ENCODE peak calls at places on chromosomes 3 and 15, in seven cellular contexts. U, D, J, Y, T, A and P are unnamed samples. For H3K4me1, the result is how much of the 10 kb centered on the place peaks cover.

GRCh38 chr3:119434703-119435102 is 28.7 kb downstream of the TMEM39A start:
- DNase-seq in U (no peak), D (no peak), J (no peak), Y (no peak), T (no peak), A (no peak), P (no peak)

GRCh38 chr15:28930476-28931291 is 44.9 kb downstream of the APBA2 start:
- DNase-seq in U (no peak), D (no peak), J (no peak), Y (no peak), T (no peak), A (no peak), P (no peak)

GRCh38 chr15:41568350-41569017 is 9.5 kb downstream of the TYRO3 start:
- DNase-seq in U (no peak), D (peak), J (no peak), Y (peak), T (no peak), A (peak), P (no peak)

GRCh38 chr3:176208915-176209314 is 988.4 kb downstream of the TBL1XR1 start:
- DNase-seq in U (no peak), D (no peak), J (peak), Y (no peak), T (no peak), A (no peak), P (no peak)

GRCh38 chr15:50758712-50759205 is 6.7 kb downstream of the SPPL2A start:
- DNase-seq in U (peak), D (no peak), J (no peak), Y (peak), T (no peak), A (no peak), P (no peak)

GRCh38 chr15:33119263-33119662 is 75.3 kb downstream of the FMN1 start:
- DNase-seq in U (no peak), D (no peak), J (peak), Y (no peak), T (no peak), A (no peak), P (no peak)

GRCh38 chr15:50241684-50242450 is 23.7 kb downstream of the HDC start:
- DNase-seq in U (peak), D (no peak), J (peak), Y (peak), T (no peak), A (no peak), P (peak)

GRCh38 chr15:64690578-64691296 is 84.7 kb downstream of the RBPMS2 start:
- DNase-seq in U (no peak), D (peak), J (no peak), Y (no peak), T (no peak), A (no peak), P (no peak)

GRCh38 chr3:15983232-15983631 is 185.5 kb upstream of the ANKRD28 start:
- DNase-seq in U (peak), D (no peak), J (peak), Y (peak), T (no peak), A (no peak), P (no peak)

GRCh38 chr3:98980915-98981596 is 79.6 kb upstream of the DCBLD2 start:
- DNase-seq in U (peak), D (no peak), J (peak), Y (peak), T (no peak), A (no peak), P (peak)

GRCh38 chr3:31356941-31357340 is 175.8 kb upstream of the STT3B start:
- DNase-seq in U (peak), D (no peak), J (peak), Y (peak), T (no peak), A (no peak), P (peak)

GRCh38 chr3:11807651-11808050 is 39.0 kb downstream of the TAMM41 start:
- DNase-seq in U (no peak), D (no peak), J (no peak), Y (peak), T (no peak), A (no peak), P (no peak)

GRCh38 chr3:124837730-124838186 is 49.4 kb downstream of the ITGB5 start:
- DNase-seq in U (peak), D (no peak), J (peak), Y (peak), T (peak), A (peak), P (no peak)

GRCh38 chr3:122060044-122060694 is 5.0 kb downstream of the CD86 start:
- DNase-seq in U (no peak), D (no peak), J (no peak), Y (no peak), T (no peak), A (no peak), P (no peak)

GRCh38 chr3:71718069-71718468 is 7.1 kb downstream of the EIF4E3 start:
- DNase-seq in U (no peak), D (no peak), J (no peak), Y (no peak), T (no peak), A (no peak), P (no peak)

GRCh38 chr15:60462027-60462426 is 16.9 kb downstream of the ICE2 start:
- DNase-seq in U (no peak), D (no peak), J (no peak), Y (peak), T (no peak), A (no peak), P (no peak)

GRCh38 chr3:22377421-22377820 is 626.4 kb upstream of the ZNF385D start:
- DNase-seq in U (peak), D (no peak), J (peak), Y (no peak), T (no peak), A (no peak), P (peak)

GRCh38 chr15:36109943-36110658 is 469.3 kb upstream of the CDIN1 start:
- DNase-seq in U (peak), D (no peak), J (peak), Y (peak), T (no peak), A (peak), P (no peak)

GRCh38 chr3:43966126-43966525 is 275.4 kb downstream of the ABHD5 start:
- DNase-seq in U (no peak), D (no peak), J (no peak), Y (no peak), T (no peak), A (no peak), P (no peak)

DNA sequence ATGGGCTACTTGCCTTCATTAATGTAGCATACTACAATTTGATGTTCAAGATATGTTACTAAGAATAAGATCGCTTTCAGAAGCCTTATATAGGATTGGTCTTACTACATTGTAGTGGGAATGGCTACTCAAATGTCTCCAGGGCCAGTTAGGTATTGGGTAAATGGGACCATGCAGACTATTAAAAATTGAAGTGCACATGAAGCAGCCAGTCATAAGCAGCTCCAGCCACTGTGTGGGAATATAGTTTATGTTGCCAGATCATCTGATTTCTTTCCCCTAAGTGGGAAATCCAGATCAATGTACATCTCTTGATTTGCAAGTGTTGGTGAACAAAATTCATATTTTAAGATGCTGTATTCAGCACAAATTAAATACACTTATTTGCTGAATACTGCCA is 5.1 kb downstream of the CTNNB1 start:
- DNase-seq in U (no peak), D (no peak), J (no peak), Y (no peak), T (no peak), A (no peak), P (no peak)
- H3K4me1 ChIP-seq in U (under half), D (under half), J (under half), Y (under half), T (under half), A (under half), P (under half)

GRCh38 chr3:180040966-180041365 is 4.2 kb upstream of the PEX5L start:
- DNase-seq in U (peak), D (no peak), J (peak), Y (no peak), T (no peak), A (no peak), P (no peak)

GRCh38 chr3:180036092-180036677 is 552 bp downstream of the PEX5L start:
- DNase-seq in U (no peak), D (no peak), J (no peak), Y (no peak), T (no peak), A (no peak), P (no peak)

DNA sequence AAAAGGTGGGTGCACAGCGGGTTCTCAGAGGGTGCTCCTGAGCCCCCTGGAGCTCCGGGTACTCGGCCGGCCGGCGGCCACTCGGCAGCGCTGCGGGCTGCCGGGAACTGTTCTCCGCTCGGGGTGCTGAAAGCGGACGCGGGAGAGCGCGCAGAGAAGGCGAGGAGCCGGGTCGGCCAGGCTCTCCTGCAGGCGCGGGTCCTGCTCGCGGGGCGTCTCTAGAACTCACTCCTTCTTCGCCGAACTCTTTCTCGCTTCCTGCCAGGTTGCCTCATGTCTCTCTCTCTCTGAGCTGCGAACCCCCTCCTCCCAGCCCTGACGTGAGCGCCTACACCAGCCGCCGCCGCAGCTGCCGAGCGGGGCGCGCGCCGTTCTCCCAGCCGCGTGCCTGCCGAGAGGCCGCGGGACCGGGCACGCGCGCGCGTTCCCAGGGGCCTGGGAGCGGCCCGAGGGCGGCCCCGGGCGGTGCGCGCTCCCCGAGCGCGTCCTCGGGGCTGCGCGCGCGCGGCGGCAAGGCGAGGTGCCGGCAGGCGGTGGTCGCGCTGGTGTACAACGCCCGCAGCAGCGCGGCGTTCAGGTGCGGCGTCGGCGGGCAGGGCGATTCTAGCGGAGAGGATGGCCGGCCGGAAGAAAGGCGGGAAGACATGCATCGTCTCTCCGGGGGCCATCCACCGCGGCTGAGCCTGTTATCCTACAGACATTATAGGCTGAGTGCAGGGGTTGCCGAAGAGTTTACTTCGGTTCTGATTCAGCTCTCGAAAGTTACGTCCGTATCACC is at the start of gene PEX5L:
- DNase-seq in U (peak), D (peak), J (peak), Y (peak), T (no peak), A (peak), P (peak)
- TF ChIP-seq CTCF in U (peak), D (no peak), J (no peak), Y (no peak), T (no peak), A (no peak), P (no peak)

GRCh38 chr15:39741258-39741657 is 41.4 kb downstream of the FSIP1 start:
- DNase-seq in U (no peak), D (no peak), J (no peak), Y (peak), T (no peak), A (no peak), P (no peak)

GRCh38 chr15:39735120-39735717 is 47.4 kb downstream of the FSIP1 start:
- DNase-seq in U (no peak), D (no peak), J (peak), Y (peak), T (no peak), A (no peak), P (peak)

GRCh38 chr15:39738998-39739397 is 43.6 kb downstream of the FSIP1 start:
- DNase-seq in U (no peak), D (no peak), J (no peak), Y (no peak), T (no peak), A (no peak), P (no peak)

GRCh38 chr15:39731266-39731665 is 51.4 kb downstream of the FSIP1 start:
- DNase-seq in U (no peak), D (no peak), J (no peak), Y (no peak), T (no peak), A (no peak), P (no peak)

DNA sequence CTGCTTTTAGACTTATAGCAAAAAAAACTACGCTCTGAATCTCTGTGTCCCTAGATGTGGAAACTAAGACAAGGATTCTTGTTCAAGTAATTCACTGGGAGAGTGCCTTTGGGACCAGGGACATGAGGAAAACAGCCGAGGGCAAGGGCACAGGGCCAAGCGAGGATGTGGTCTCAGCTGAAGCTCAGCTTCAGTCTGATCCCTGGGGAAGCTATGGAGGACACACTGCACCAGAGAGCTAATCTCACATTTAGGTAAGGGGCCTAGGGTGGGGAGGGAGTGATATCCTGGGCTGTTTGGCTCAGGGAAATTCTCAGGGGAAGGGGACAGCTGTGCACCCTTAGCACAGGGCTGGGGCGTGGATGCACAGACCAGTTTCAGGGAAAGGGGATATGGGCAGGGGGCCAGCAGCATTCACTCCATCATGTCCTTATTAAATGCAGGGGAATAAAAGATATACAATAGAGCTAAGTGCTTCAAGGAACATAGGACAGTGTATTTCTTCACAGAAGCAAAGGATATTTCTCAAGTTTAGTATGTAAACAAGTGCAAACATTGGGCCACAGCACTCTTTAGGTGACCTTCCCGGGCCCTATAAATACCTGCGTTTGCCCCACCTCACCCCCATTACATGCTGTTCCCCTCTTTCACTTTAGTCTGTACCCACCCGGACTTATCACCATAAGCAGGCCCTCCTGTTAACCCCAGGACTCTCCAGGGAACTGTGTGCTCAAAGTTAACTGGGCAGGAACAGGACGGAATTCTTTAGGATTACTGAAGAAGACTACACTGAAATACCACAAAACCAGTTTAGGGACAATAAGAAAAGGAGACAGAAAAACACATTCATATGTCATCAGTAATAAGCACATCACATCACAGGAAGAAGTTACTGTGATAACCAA is 45.7 kb downstream of the FSIP1 start:
- DNase-seq in U (no peak), D (no peak), J (no peak), Y (no peak), T (no peak), A (no peak), P (no peak)
- H3K4me1 ChIP-seq in U (under half), D (under half), J (under half), Y (under half), T (under half), A (under half), P (under half)

DNA sequence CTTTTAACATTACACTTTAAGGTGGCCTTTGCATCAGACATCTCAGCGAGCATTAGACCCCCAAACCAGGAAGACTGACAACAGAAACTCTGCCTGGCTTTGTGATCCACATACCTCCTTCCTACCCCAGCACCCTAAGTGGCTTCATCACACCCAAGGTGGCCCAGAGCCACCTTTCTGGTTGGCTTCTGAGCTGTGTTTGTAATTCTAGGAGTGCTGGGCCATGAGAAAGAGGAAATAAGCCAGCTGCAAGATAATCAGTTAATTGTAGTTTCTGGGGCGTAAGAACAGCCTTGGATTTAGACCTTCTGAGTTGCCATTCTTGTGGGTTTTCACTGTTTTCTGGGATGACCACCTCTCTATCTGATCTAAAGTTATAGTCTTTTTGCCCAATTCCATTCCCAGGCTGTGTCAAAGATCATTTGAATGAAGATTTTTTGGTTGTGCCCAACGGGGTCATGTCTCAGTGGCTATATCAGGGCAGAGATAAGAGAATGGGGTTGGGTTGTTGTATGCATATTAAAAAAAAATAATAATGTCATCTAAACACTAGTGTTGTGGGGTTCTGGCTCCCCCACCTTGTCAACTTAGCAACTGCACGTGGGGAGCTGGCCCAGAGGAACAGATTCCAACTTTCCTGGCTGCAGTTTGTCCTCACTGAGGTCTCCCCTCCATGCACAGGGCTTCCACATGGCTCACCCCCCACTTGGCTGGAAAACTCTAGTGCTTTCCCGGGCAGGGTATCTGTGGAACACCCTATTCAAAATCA is 234.8 kb upstream of the WNT5A start:
- DNase-seq in U (peak), D (peak), J (peak), Y (peak), T (no peak), A (peak), P (no peak)
- TF ChIP-seq CTCF in U (peak), D (no peak), J (peak), Y (peak), T (peak), A (peak), P (peak)

DNA sequence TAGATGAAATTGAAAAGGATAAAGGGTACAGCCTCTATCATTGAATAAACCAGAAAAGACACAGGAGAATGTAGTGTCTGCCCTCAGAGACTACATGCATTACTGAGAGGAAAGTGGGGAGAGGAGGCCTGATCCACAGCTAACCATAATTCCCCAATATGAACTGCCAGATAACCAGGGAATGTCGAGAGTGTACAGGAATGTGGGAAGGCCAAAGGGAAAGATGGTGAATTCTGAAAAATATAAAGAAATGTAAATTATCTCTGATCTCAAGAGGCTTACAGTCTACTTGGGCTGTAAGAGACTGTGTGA is 22.3 kb downstream of the MYO1E start:
- DNase-seq in U (no peak), D (no peak), J (no peak), Y (no peak), T (no peak), A (no peak), P (no peak)
- H3K4me1 ChIP-seq in U (half or more), D (under half), J (under half), Y (under half), T (under half), A (under half), P (under half)

DNA sequence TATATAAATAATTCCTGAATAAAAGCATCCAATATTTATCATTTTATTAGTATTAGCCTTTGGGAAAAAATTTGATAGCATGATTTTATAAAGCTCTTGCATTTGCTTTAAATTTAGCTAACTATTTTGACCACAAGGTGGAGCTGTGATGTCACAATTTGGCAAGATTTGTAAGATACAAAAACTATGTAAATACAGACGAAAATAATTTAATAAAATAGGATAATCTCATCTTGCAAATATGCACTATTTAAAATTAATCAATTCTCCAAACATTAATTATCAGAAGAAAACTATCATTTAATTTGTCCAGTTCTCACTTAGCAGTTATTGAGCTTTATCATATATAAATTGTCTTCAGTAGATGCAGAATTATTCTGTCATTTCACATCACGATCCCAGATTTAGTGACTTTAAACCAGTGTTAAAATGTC is 95.4 kb downstream of the PLOD2 start:
- DNase-seq in U (peak), D (no peak), J (peak), Y (peak), T (no peak), A (no peak), P (peak)
- TF ChIP-seq CTCF in U (peak), D (peak), J (peak), Y (peak), T (peak), A (peak), P (peak)

GRCh38 chr3:106514431-106514830 is 645.6 kb upstream of the CBLB start:
- DNase-seq in U (no peak), D (no peak), J (no peak), Y (no peak), T (no peak), A (no peak), P (no peak)
- H3K4me1 ChIP-seq in U (under half), D (under half), J (under half), Y (under half), T (under half), A (under half), P (under half)